ENCODE peak calls at places on chromosome 14, in nine cellular contexts. S is heart right ventricle, T is CD14-positive monocyte, G is fibroblast of lung, A is choroid plexus epithelial cell, X is activated B cell treated with CpG ODN at 0.5 μM for 24 hours, U is nephron progenitor cell, F is RWPE1, N is lung. Q is an unnamed sample.

GRCh38 chr14:31043379-31043778 is 17.2 kb upstream of the STRN3 start:
- DNase-seq in S (no peak), T (no peak), G (no peak), A (no peak), X (no peak), U (no peak), F (no peak), N (no peak), Q (no peak)

GRCh38 chr14:97920201-97920600 is 1123.0 kb downstream of the VRK1 start:
- DNase-seq in S (no peak), T (no peak), G (no peak), A (no peak), X (no peak), U (no peak), F (no peak), N (no peak), Q (peak; percentile 35)

GRCh38 chr14:31439554-31439953 is 17.8 kb downstream of the DTD2 start:
- DNase-seq in S (no peak), T (no peak), G (peak; percentile 55), A (no peak), X (no peak), U (no peak), F (no peak), N (no peak), Q (no peak)

GRCh38 chr14:93977790-93978581 is 1.6 kb upstream of the ASB2 start:
- DNase-seq in S (no peak), T (no peak), G (peak; percentile 80), A (no peak), X (peak; percentile 40), U (no peak), F (no peak), N (no peak), Q (no peak)

GRCh38 chr14:62759796-62760195 is 285.5 kb downstream of the KCNH5 start:
- DNase-seq in S (no peak), T (no peak), G (no peak), A (no peak), X (no peak), U (no peak), F (no peak), N (no peak), Q (no peak)

GRCh38 chr14:37116933-37117844 is 55.2 kb downstream of the SLC25A21 start:
- DNase-seq in S (no peak), T (no peak), G (peak; percentile 75), A (peak; percentile 91), X (no peak), U (no peak), F (peak; percentile 71), N (no peak), Q (peak; percentile 83)

GRCh38 chr14:43503508-43503907 is 1003.6 kb downstream of the FSCB start:
- DNase-seq in S (no peak), T (no peak), G (no peak), A (no peak), X (no peak), U (no peak), F (no peak), N (no peak), Q (peak; percentile 21)

GRCh38 chr14:88013750-88014349 is 8.9 kb downstream of the GPR65 start:
- DNase-seq in S (peak; percentile 23), T (peak; percentile 83), G (peak; percentile 58), A (peak; percentile 82), X (no peak), U (peak; percentile 62), F (peak; percentile 53), N (peak; percentile 72), Q (peak; percentile 69)

GRCh38 chr14:58171090-58171489 is 19.1 kb upstream of the ARMH4 start:
- DNase-seq in S (peak; percentile 46), T (peak; percentile 72), G (peak; percentile 83), A (peak; percentile 92), X (no peak), U (peak; percentile 72), F (peak; percentile 94), N (peak; percentile 81), Q (peak; percentile 89)

GRCh38 chr14:76710093-76711010 is 50.9 kb upstream of the VASH1 start:
- DNase-seq in S (no peak), T (no peak), G (peak; percentile 20), A (peak; percentile 74), X (no peak), U (peak; percentile 31), F (peak; percentile 59), N (no peak), Q (peak; percentile 67)

GRCh38 chr14:51652168-51653095 is 722 bp downstream of the FRMD6 start:
- DNase-seq in S (peak; percentile 36), T (no peak), G (peak; percentile 39), A (no peak), X (no peak), U (no peak), F (peak; percentile 26), N (peak; percentile 35), Q (no peak)

GRCh38 chr14:22883191-22883976 is at the start of gene REM2:
- DNase-seq in S (no peak), T (no peak), G (no peak), A (no peak), X (no peak), U (peak; percentile 20), F (no peak), N (no peak), Q (no peak)

GRCh38 chr14:72743626-72744025 is 150.3 kb downstream of the DPF3 start:
- DNase-seq in S (no peak), T (no peak), G (no peak), A (no peak), X (no peak), U (no peak), F (no peak), N (peak; percentile 18), Q (no peak)

GRCh38 chr14:78335531-78335930 is 165.4 kb downstream of the NRXN3 start:
- DNase-seq in S (no peak), T (no peak), G (no peak), A (no peak), X (no peak), U (no peak), F (no peak), N (no peak), Q (no peak)

GRCh38 chr14:68020999-68021663 is 201.6 kb downstream of the RAD51B start:
- DNase-seq in S (no peak), T (no peak), G (no peak), A (no peak), X (no peak), U (peak; percentile 11), F (no peak), N (no peak), Q (no peak)

GRCh38 chr14:72053662-72054061 is 121.4 kb downstream of the RGS6 start:
- DNase-seq in S (no peak), T (no peak), G (no peak), A (no peak), X (no peak), U (no peak), F (no peak), N (no peak), Q (no peak)

GRCh38 chr14:29805415-29806123 is 122.1 kb downstream of the PRKD1 start:
- DNase-seq in S (peak; percentile 53), T (no peak), G (peak; percentile 99), A (peak; percentile 99), X (no peak), U (no peak), F (peak; percentile 16), N (peak; percentile 62), Q (peak; percentile 94)

GRCh38 chr14:99479903-99480855 is 480 bp downstream of the SETD3 start:
- DNase-seq in S (peak; percentile 66), T (peak; percentile 56), G (peak; percentile 73), A (peak; percentile 65), X (peak; percentile 33), U (peak; percentile 63), F (peak; percentile 46), N (peak; percentile 68), Q (peak; percentile 51)
- TF ChIP-seq CTCF in S (peak; percentile 47), T (no peak), G (no peak), A (peak; percentile 31), X (no peak), U (no peak), F (no peak), N (no peak), Q (no peak)

DNA sequence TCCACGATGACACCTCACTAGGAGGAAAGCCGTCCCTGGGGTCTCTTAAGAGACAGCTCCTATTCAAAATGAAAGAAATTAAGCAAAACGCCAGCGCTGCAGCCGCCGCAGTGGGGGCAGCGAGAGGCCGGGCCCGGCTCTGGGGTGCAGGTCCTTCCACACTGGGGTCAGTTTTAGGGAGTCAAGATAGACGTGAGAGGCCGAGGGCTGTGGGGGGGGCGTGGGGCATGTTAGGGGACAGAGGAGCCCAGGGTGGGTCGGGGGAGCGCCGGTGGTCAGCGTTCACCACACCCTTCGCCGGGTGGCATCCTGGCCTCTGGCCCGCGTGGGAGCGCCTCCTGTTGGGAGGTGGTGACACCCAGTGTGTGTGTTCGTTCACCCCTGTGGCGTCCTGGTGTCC is 25.7 kb downstream of the KIF26A start:
- DNase-seq in S (no peak), T (no peak), G (no peak), A (no peak), X (no peak), U (no peak), F (no peak), N (no peak), Q (no peak)
- TF ChIP-seq CTCF in S (no peak), T (no peak), G (no peak), A (no peak), X (no peak), U (no peak), F (no peak), N (no peak), Q (no peak)

GRCh38 chr14:69547701-69548348 is 26.8 kb downstream of the CCDC177 start:
- DNase-seq in S (no peak), T (no peak), G (peak; percentile 53), A (peak; percentile 26), X (no peak), U (peak; percentile 82), F (no peak), N (no peak), Q (no peak)
- TF ChIP-seq CTCF in S (peak; percentile 64), T (peak; percentile 81), G (peak; percentile 53), A (peak; percentile 64), X (no peak), U (peak; percentile 93), F (peak; percentile 67), N (no peak), Q (peak; percentile 27)

GRCh38 chr14:24678801-24679247 is 44.8 kb upstream of the GZMB start:
- DNase-seq in S (peak; percentile 33), T (peak; percentile 77), G (peak; percentile 74), A (peak; percentile 93), X (peak; percentile 43), U (peak; percentile 74), F (peak; percentile 77), N (peak; percentile 84), Q (peak; percentile 82)
- TF ChIP-seq CTCF in S (peak; percentile 98), T (peak; percentile 99), G (peak; percentile 98), A (peak; percentile 98), X (peak; percentile 99), U (peak; percentile 97), F (peak; percentile 98), N (peak; percentile 97), Q (peak; percentile 96)

GRCh38 chr14:60079723-60080122 is 12.0 kb upstream of the PCNX4 start:
- DNase-seq in S (no peak), T (no peak), G (no peak), A (peak; percentile 19), X (no peak), U (no peak), F (no peak), N (no peak), Q (no peak)
- TF ChIP-seq CTCF in S (no peak), T (no peak), G (no peak), A (peak; percentile 46), X (no peak), U (no peak), F (no peak), N (no peak), Q (no peak)

Q was measured in MCF 10A.